ENCODE peak calls at places on chromosomes 4 and X, in six cellular contexts. B is PC-3, L is MM.1S, D is GM23248, E is HCT116, S is hepatocyte. F is an unnamed sample.
A peak's percentile ranks its signal among the peaks of the same experiment; 100 is the strongest.

GRCh38 chr4:79913581-79913980 is 159.4 kb downstream of the ANTXR2 start:
- DNase-seq in B (no peak), L (no peak), D (peak; percentile 56), E (no peak), S (no peak), F (no peak)

GRCh38 chrX:93420635-93421034 is 252.7 kb downstream of the NAP1L3 start:
- DNase-seq in B (no peak), L (no peak), D (no peak), E (no peak), S (no peak), F (no peak)

GRCh38 chrX:46263494-46263893 is 281.7 kb downstream of the ZNF674 start:
- DNase-seq in B (peak; percentile 88), L (no peak), D (no peak), E (peak; percentile 40), S (no peak), F (no peak)

GRCh38 chrX:29530520-29530919 is 684.8 kb upstream of the MAGEB2 start:
- DNase-seq in B (no peak), L (no peak), D (peak; percentile 27), E (no peak), S (peak; percentile 4), F (no peak)

GRCh38 chr4:83582289-83582756 is 46.4 kb downstream of the GPAT3 start:
- DNase-seq in B (peak; percentile 73), L (no peak), D (peak; percentile 24), E (no peak), S (peak; percentile 9), F (no peak)

GRCh38 chr4:52837716-52838558 is 24.2 kb upstream of the RASL11B start:
- DNase-seq in B (peak; percentile 87), L (no peak), D (peak; percentile 83), E (no peak), S (peak; percentile 54), F (no peak)

GRCh38 chr4:8768357-8768999 is 103.2 kb downstream of the HMX1 start:
- DNase-seq in B (no peak), L (no peak), D (no peak), E (no peak), S (no peak), F (no peak)

GRCh38 chrX:30150196-30150895 is 65.0 kb upstream of the MAGEB2 start:
- DNase-seq in B (peak; percentile 54), L (no peak), D (peak; percentile 27), E (no peak), S (no peak), F (no peak)

GRCh38 chr4:121822796-121823504 is 733 bp downstream of the CCNA2 start:
- DNase-seq in B (peak; percentile 27), L (peak; percentile 67), D (peak; percentile 64), E (no peak), S (peak; percentile 45), F (peak; percentile 52)

GRCh38 chr4:2806392-2807355 is 13.8 kb downstream of the SH3BP2 start:
- DNase-seq in B (no peak), L (no peak), D (peak; percentile 80), E (no peak), S (no peak), F (no peak)

GRCh38 chr4:87089368-87089767 is 131.1 kb downstream of the KLHL8 start:
- DNase-seq in B (peak; percentile 41), L (no peak), D (no peak), E (no peak), S (no peak), F (no peak)

GRCh38 chrX:19758536-19758935 is 128.9 kb downstream of the SH3KBP1 start:
- DNase-seq in B (peak; percentile 37), L (no peak), D (peak; percentile 43), E (no peak), S (no peak), F (no peak)

GRCh38 chr4:108345862-108346530 is 177.3 kb upstream of the LEF1 start:
- DNase-seq in B (no peak), L (peak; percentile 35), D (peak; percentile 33), E (no peak), S (no peak), F (no peak)

GRCh38 chr4:77471821-77472495 is 133.7 kb upstream of the CXCL13 start:
- DNase-seq in B (no peak), L (no peak), D (no peak), E (no peak), S (no peak), F (no peak)

GRCh38 chr4:13912436-13912835 is 284.9 kb upstream of the BOD1L1 start:
- DNase-seq in B (no peak), L (no peak), D (no peak), E (no peak), S (no peak), F (no peak)

GRCh38 chr4:119040711-119041185 is 94.9 kb upstream of the MYOZ2 start:
- DNase-seq in B (peak; percentile 21), L (no peak), D (peak; percentile 91), E (no peak), S (no peak), F (peak; percentile 65)

GRCh38 chr4:123599920-123600394 is 203.4 kb downstream of the SPRY1 start:
- DNase-seq in B (no peak), L (peak; percentile 77), D (peak; percentile 10), E (no peak), S (peak; percentile 58), F (peak; percentile 62)

GRCh38 chrX:31147175-31147574 is 75.3 kb upstream of the FTHL17 start:
- DNase-seq in B (no peak), L (no peak), D (no peak), E (no peak), S (no peak), F (peak; percentile 54)

GRCh38 chrX:125998432-125998831 is 167.7 kb downstream of the DCAF12L2 start:
- DNase-seq in B (peak; percentile 47), L (peak; percentile 11), D (peak; percentile 2), E (no peak), S (peak; percentile 14), F (peak; percentile 19)

GRCh38 chr4:183989471-183989870 is 84.4 kb downstream of the STOX2 start:
- DNase-seq in B (no peak), L (no peak), D (peak; percentile 31), E (no peak), S (peak; percentile 30), F (no peak)

GRCh38 chr4:159435561-159436023 is 332.7 kb downstream of the RAPGEF2 start:
- DNase-seq in B (peak; percentile 80), L (no peak), D (no peak), E (no peak), S (no peak), F (no peak)

GRCh38 chrX:53287493-53288138 is 6.2 kb upstream of the IQSEC2 start:
- DNase-seq in B (peak; percentile 84), L (no peak), D (peak; percentile 82), E (peak; percentile 22), S (peak; percentile 60), F (no peak)

GRCh38 chrX:142327182-142327581 is 122.1 kb upstream of the MAGEC2 start:
- DNase-seq in B (no peak), L (no peak), D (no peak), E (no peak), S (no peak), F (no peak)

GRCh38 chrX:68332156-68332823 is 101.0 kb downstream of the OPHN1 start:
- DNase-seq in B (no peak), L (no peak), D (peak; percentile 36), E (no peak), S (no peak), F (peak; percentile 1)
- TF ChIP-seq EZH2phosphoT487 in B (no peak), L (no peak), D (no peak), E (no peak), S (no peak), F (no peak)

GRCh38 chr4:44070843-44071242 is 377.8 kb downstream of the KCTD8 start:
- DNase-seq in B (no peak), L (no peak), D (no peak), E (no peak), S (no peak), F (no peak)
- TF ChIP-seq EZH2phosphoT487 in B (no peak), L (no peak), D (no peak), E (no peak), S (no peak), F (no peak)

GRCh38 chr4:140790765-140791164 is 34.6 kb upstream of the TBC1D9 start:
- DNase-seq in B (peak; percentile 62), L (peak; percentile 50), D (no peak), E (no peak), S (no peak), F (no peak)

GRCh38 chr4:140790171-140790570 is 34.0 kb upstream of the TBC1D9 start:
- DNase-seq in B (no peak), L (no peak), D (no peak), E (no peak), S (no peak), F (no peak)

GRCh38 chr4:140793291-140793690 is 37.1 kb upstream of the TBC1D9 start:
- DNase-seq in B (no peak), L (no peak), D (no peak), E (no peak), S (no peak), F (no peak)

GRCh38 chr4:140789752-140790151 is 33.6 kb upstream of the TBC1D9 start:
- DNase-seq in B (peak; percentile 46), L (no peak), D (peak; percentile 28), E (no peak), S (no peak), F (no peak)
- TF ChIP-seq EZH2phosphoT487 in B (no peak), L (no peak), D (no peak), E (no peak), S (no peak), F (no peak)

GRCh38 chrX:43813898-43814297 is 68.4 kb downstream of the MAOB start:
- DNase-seq in B (peak; percentile 56), L (no peak), D (peak; percentile 14), E (peak; percentile 10), S (no peak), F (peak; percentile 59)
- TF ChIP-seq EZH2phosphoT487 in B (no peak), L (no peak), D (no peak), E (no peak), S (no peak), F (no peak)

GRCh38 chr4:38634047-38634759 is 29.8 kb upstream of the KLF3 start:
- DNase-seq in B (no peak), L (no peak), D (no peak), E (no peak), S (no peak), F (no peak)

GRCh38 chr4:38641796-38642195 is 22.2 kb upstream of the KLF3 start:
- DNase-seq in B (no peak), L (no peak), D (no peak), E (no peak), S (no peak), F (no peak)

GRCh38 chr4:38644201-38644600 is 19.8 kb upstream of the KLF3 start:
- DNase-seq in B (no peak), L (no peak), D (no peak), E (no peak), S (no peak), F (no peak)

GRCh38 chr4:38639245-38639644 is 24.8 kb upstream of the KLF3 start:
- DNase-seq in B (no peak), L (no peak), D (no peak), E (no peak), S (no peak), F (no peak)
- TF ChIP-seq EZH2phosphoT487 in B (no peak), L (no peak), D (no peak), E (no peak), S (no peak), F (no peak)

DNA sequence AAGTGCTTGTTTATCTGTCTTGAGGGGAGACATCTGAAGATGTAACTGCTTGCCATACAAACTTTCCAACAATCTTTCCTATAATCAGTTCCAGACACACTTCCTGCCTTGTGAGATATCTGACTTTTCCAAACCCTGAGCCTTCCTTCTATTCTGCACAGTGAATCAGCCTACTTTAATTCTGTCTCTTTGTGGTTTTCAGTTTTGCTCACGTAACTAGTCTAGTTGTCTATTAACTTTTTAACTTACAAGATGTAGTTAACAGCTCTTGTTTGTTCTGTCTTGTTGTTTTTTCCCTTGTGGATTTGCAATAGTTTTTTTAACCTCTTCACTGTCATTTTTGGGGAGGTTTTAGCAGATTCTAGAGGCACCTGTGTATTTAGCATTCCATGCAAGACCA is 947.8 kb downstream of the C4orf33 start:
- DNase-seq in B (no peak), L (no peak), D (no peak), E (no peak), S (peak; percentile 13), F (no peak)
- TF ChIP-seq EZH2phosphoT487 in B (no peak), L (no peak), D (no peak), E (no peak), S (no peak), F (no peak)